ENCODE peak calls at places on chromosomes 3 and 15, in four cellular contexts. H, O, S and W are unnamed samples.

GRCh38 chr15:99143655-99144610 is 39.1 kb downstream of the SYNM start:
- DNase-seq in H (no peak), O (peak; percentile 54), S (no peak), W (peak; percentile 52)

GRCh38 chr15:59687831-59688230 is 1.3 kb downstream of the BNIP2 start:
- DNase-seq in S (peak; percentile 20), H (no peak), O (no peak), W (no peak)

GRCh38 chr3:101077361-101078011 is 84.3 kb upstream of the ABI3BP start:
- DNase-seq in H (no peak), O (no peak), S (peak; percentile 36), W (no peak)

GRCh38 chr3:168157301-168157700 is 61.6 kb upstream of the GOLIM4 start:
- DNase-seq in S (no peak), O (no peak), H (no peak), W (no peak)

GRCh38 chr15:50181206-50181982 is 602 bp upstream of the SLC27A2 start:
- DNase-seq in S (no peak), H (no peak), O (no peak), W (no peak)

GRCh38 chr15:67054676-67055075 is 10.7 kb upstream of the SMAD3 start:
- DNase-seq in O (no peak), H (no peak), S (no peak), W (no peak)

GRCh38 chr3:193978446-193978845 is 157.5 kb upstream of the HES1 start:
- DNase-seq in H (no peak), O (no peak), S (peak; percentile 76), W (no peak)

GRCh38 chr3:31695280-31696008 is 162.7 kb downstream of the STT3B start:
- DNase-seq in S (no peak), O (peak; percentile 14), H (no peak), W (peak; percentile 26)

GRCh38 chr15:69478259-69478687 is 25.7 kb downstream of the RPLP1 start:
- DNase-seq in O (peak; percentile 44), S (no peak), H (no peak), W (peak; percentile 46)

GRCh38 chr15:77844798-77845446 is 212.2 kb upstream of the LINGO1 start:
- DNase-seq in O (no peak), S (no peak), H (no peak), W (no peak)

GRCh38 chr15:22866066-22866465 is 27.6 kb downstream of the NIPA2 start:
- DNase-seq in S (peak; percentile 82), H (no peak), O (no peak), W (no peak)

GRCh38 chr3:100245146-100245545 is 15.6 kb upstream of the TBC1D23 start:
- DNase-seq in H (no peak), S (peak; percentile 71), O (no peak), W (no peak)

GRCh38 chr3:190902292-190902691 is 39.8 kb upstream of the GMNC start:
- DNase-seq in O (no peak), H (no peak), S (no peak), W (no peak)

GRCh38 chr3:121330118-121330517 is 215.7 kb downstream of the POLQ start:
- DNase-seq in O (no peak), H (no peak), S (no peak), W (no peak)

GRCh38 chr3:62965311-62965710 is 90.1 kb upstream of the CADPS start:
- DNase-seq in H (no peak), O (no peak), S (peak; percentile 68), W (no peak)

GRCh38 chr3:126418661-126419131 is 24.0 kb downstream of the CFAP100 start:
- DNase-seq in H (no peak), S (no peak), O (no peak), W (no peak)

GRCh38 chr3:152379415-152380042 is 110.8 kb downstream of the MBNL1 start:
- DNase-seq in O (no peak), S (no peak), H (no peak), W (no peak)

GRCh38 chr15:74234598-74234875 is 1.6 kb upstream of the CCDC33 start:
- DNase-seq in H (no peak), O (no peak), S (no peak), W (no peak)

GRCh38 chr3:146124141-146124801 is 36.7 kb downstream of the PLOD2 start:
- DNase-seq in O (no peak), H (no peak), S (peak; percentile 79), W (no peak)

DNA sequence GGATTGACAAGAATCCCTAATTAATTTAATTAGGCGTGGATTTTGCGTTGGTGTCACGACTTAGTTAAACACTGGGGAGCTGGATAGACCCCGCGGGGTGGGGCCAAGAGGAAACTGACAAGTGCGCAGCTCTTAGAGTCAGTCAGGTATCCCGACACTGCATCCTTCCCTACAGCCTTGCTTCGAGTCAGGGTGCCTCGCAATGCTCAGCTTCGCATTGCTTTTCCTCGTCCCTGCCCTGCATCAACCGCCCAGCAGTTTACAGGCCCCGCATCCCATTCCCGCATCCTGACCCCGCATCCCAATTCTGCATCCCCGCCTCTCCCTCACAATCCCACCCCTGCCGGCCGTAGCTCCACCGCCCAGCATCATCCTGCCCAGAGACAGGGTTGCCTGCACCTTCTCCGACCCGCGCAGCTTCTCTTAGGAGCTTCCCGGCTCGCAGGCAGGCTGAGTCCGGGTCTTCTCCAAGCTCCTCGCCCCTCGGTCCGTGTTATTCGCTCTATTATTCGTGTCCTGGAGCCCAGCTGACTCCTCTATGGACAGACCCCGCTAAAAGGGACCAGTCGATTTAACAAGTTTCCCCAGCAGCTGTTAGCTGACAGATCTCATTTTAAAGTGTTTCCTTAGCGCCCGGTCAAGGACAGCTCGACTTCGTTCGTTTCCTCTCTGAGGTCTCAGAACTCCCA is 697 bp upstream of the SHOX2 start:
- DNase-seq in H (no peak), O (no peak), S (no peak), W (peak; percentile 10)
- H3K4me3 ChIP-seq in H (peak overlapping the region; percentile 32), O (no peak overlapping the region), S (no peak overlapping the region), W (no peak overlapping the region)

DNA sequence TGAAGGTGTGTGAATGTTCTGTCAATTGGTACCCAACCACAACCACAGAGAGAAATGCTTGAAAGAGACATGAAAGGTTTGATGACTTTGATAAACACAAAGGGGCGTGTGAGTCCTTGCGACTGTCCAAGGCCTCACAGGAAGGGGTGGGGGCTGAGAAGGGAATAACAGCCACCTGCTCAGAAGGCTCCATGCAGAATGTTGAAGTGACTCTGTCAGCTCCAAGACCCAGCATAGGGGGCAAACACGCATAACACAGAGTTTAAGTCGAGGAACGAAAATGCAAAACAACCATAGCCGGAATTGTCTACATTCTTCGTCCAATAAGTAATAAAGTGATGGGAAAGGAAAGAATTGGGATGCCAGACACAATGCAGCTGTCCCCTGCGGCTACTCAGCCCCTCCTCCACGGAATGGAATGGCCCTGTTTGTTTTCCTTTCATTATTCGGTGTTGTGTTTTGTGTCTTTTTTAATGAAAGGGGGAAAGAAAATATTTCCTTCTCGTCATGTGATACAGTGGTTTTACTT is 19.9 kb downstream of the TMEM212 start:
- DNase-seq in H (no peak), S (peak; percentile 70), O (no peak), W (no peak)
- H3K4me1 ChIP-seq in H (peaks cover 39% of the 10 kb centered on the region), S (peaks cover 9% of the 10 kb centered on the region), O (no peaks in the 10 kb centered on the region), W (no peaks in the 10 kb centered on the region)

DNA sequence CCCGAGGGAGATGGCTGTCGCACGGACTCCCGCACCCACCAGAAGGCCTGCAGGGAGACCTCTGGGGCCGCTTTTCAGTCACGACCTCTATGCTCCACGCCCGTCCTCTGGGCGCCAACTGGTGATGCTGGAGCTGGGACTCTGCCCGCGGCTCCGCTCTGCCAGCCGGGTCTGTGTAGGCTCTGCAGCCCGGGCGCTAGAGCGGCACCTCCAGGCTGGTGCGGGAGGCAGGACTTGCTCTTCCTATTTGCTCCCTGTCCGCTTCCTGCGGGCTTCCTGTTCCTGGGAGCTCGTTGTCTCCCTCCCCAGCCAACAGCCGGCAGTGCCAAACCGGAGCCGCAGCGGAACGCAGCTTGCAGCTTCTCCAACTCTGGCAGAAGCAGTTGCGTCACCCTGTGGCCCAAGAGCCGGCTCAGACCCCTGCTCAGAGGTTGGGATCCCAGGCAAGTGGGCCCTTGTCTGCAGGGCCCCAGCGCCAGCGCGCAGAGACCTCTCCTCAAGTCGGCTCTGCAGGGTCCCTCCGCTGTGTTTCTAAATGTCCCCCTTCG is 285.9 kb downstream of the XXYLT1 start:
- DNase-seq in H (peak; percentile 91), O (peak; percentile 79), S (peak; percentile 47), W (peak; percentile 39)
- TF ChIP-seq CTCF in H (peak; percentile 46), O (peak; percentile 44), S (peak; percentile 29), W (peak; percentile 36)

DNA sequence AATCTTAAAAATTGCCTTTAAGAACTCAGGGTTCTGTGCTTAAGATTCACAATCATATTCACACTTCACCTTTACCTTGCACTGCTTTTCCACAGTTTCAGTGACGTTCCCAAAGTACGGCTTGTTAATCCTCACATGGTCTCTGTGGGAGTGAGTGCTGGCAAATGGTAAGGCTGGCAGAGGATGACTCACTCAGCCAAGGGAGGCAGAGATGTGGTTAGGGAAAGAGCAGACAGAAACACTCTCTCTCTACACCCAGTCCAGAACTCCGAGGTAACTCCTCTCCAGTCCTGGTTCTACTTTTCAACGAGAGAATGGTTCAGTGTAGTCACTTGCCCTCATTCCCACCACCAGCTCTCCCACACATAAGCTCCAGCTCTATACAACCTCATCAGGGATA is 33.1 kb downstream of the RASGRP1 start:
- DNase-seq in S (peak; percentile 73), H (no peak), O (no peak), W (no peak)
- H3K4me3 ChIP-seq in S (no peak overlapping the region), H (no peak overlapping the region), O (no peak overlapping the region), W (no peak overlapping the region)